ENCODE peak calls at places on chromosomes 3 and 15, in nine cellular contexts. U, C, F, M, W, E, J, O and L are unnamed samples.

GRCh38 chr15:77907824-77908751 is 169.4 kb downstream of the TBC1D2B start:
- DNase-seq in U (no peak), C (no peak), F (peak; percentile 61), M (peak; percentile 63), W (no peak), E (no peak), J (peak; percentile 68), O (no peak), L (peak; percentile 57)

GRCh38 chr15:57559875-57560274 is 31.8 kb upstream of the MYZAP start:
- DNase-seq in U (no peak), C (peak; percentile 68), F (peak; percentile 86), M (peak; percentile 85), W (no peak), E (peak; percentile 82), J (peak; percentile 25), O (no peak), L (no peak)

GRCh38 chr15:51629612-51630011 is 7.0 kb upstream of the DMXL2 start:
- DNase-seq in U (no peak), C (no peak), F (no peak), M (no peak), W (no peak), E (no peak), J (peak; percentile 24), O (no peak), L (no peak)

GRCh38 chr3:37024820-37025405 is 31.6 kb downstream of the MLH1 start:
- DNase-seq in U (no peak), C (no peak), F (no peak), M (no peak), W (no peak), E (no peak), J (no peak), O (no peak), L (no peak)

GRCh38 chr15:63668601-63669000 is 71.4 kb downstream of the FBXL22 start:
- DNase-seq in U (no peak), C (no peak), F (no peak), M (no peak), W (no peak), E (no peak), J (peak; percentile 4), O (no peak), L (no peak)

GRCh38 chr3:52471371-52472238 is 16.2 kb downstream of the NISCH start:
- DNase-seq in U (peak; percentile 41), C (peak; percentile 82), F (peak; percentile 69), M (peak; percentile 73), W (no peak), E (no peak), J (no peak), O (no peak), L (no peak)

GRCh38 chr3:14482271-14482721 is 57.8 kb downstream of the GRIP2 start:
- DNase-seq in U (no peak), C (peak; percentile 72), F (no peak), M (no peak), W (peak; percentile 73), E (no peak), J (no peak), O (no peak), L (no peak)

GRCh38 chr3:132161608-132162007 is 126.8 kb upstream of the CPNE4 start:
- DNase-seq in U (no peak), C (no peak), F (no peak), M (no peak), W (no peak), E (no peak), J (no peak), O (no peak), L (no peak)

GRCh38 chr3:156174229-156174847 is 54.0 kb downstream of the KCNAB1 start:
- DNase-seq in U (no peak), C (no peak), F (peak; percentile 34), M (no peak), W (peak; percentile 22), E (no peak), J (peak; percentile 39), O (no peak), L (no peak)

GRCh38 chr3:62493116-62493801 is 119.9 kb upstream of the FEZF2 start:
- DNase-seq in U (no peak), C (no peak), F (no peak), M (no peak), W (no peak), E (no peak), J (peak; percentile 3), O (no peak), L (no peak)

GRCh38 chr3:141291610-141292345 is 60.2 kb downstream of the PXYLP1 start:
- DNase-seq in U (no peak), C (no peak), F (no peak), M (no peak), W (no peak), E (no peak), J (no peak), O (no peak), L (no peak)

GRCh38 chr15:88759872-88760271 is 43.4 kb upstream of the ACAN start:
- DNase-seq in U (no peak), C (no peak), F (no peak), M (no peak), W (no peak), E (no peak), J (no peak), O (no peak), L (no peak)

GRCh38 chr15:98778960-98779359 is 130.6 kb downstream of the IGF1R start:
- DNase-seq in U (no peak), C (no peak), F (no peak), M (no peak), W (no peak), E (no peak), J (no peak), O (no peak), L (no peak)

GRCh38 chr3:24525557-24525956 is 30.9 kb upstream of the THRB start:
- DNase-seq in U (no peak), C (no peak), F (no peak), M (no peak), W (no peak), E (no peak), J (no peak), O (no peak), L (no peak)

GRCh38 chr3:157159037-157159761 is 748 bp downstream of the CCNL1 start:
- DNase-seq in U (no peak), C (peak; percentile 76), F (peak; percentile 85), M (peak; percentile 72), W (no peak), E (peak; percentile 87), J (peak; percentile 48), O (peak; percentile 62), L (peak; percentile 82)

GRCh38 chr3:127651516-127652172 is 21.1 kb upstream of the ABTB1 start:
- DNase-seq in U (no peak), C (no peak), F (no peak), M (no peak), W (no peak), E (peak; percentile 44), J (no peak), O (no peak), L (no peak)

GRCh38 chr15:92693922-92694331 is 38.4 kb upstream of the FAM174B start:
- DNase-seq in U (no peak), C (no peak), F (peak; percentile 43), M (no peak), W (no peak), E (no peak), J (peak; percentile 18), O (no peak), L (no peak)

GRCh38 chr15:39145854-39146253 is 435.0 kb upstream of the THBS1 start:
- DNase-seq in U (no peak), C (no peak), F (no peak), M (no peak), W (no peak), E (no peak), J (peak; percentile 61), O (no peak), L (no peak)

GRCh38 chr3:172506094-172506493 is 17.1 kb downstream of the TNFSF10 start:
- DNase-seq in U (no peak), C (no peak), F (no peak), M (no peak), W (no peak), E (no peak), J (no peak), O (no peak), L (no peak)

GRCh38 chr3:132642539-132642847 is 17.1 kb downstream of the ACAD11 start:
- DNase-seq in U (no peak), C (no peak), F (no peak), M (no peak), W (no peak), E (no peak), J (no peak), O (no peak), L (no peak)

GRCh38 chr3:138593488-138594149 is 441 bp downstream of the CEP70 start:
- DNase-seq in U (no peak), C (no peak), F (no peak), M (no peak), W (no peak), E (no peak), J (no peak), O (no peak), L (no peak)

GRCh38 chr15:94066046-94066445 is 165.3 kb upstream of the MCTP2 start:
- DNase-seq in U (no peak), C (no peak), F (no peak), M (no peak), W (no peak), E (no peak), J (no peak), O (no peak), L (no peak)

GRCh38 chr3:42539871-42540714 is 37.6 kb downstream of the VIPR1 start:
- DNase-seq in U (no peak), C (peak; percentile 49), F (peak; percentile 79), M (peak; percentile 86), W (no peak), E (peak; percentile 78), J (peak; percentile 8), O (peak; percentile 64), L (peak; percentile 61)

GRCh38 chr3:193554790-193555189 is at the start of gene ATP13A4:
- DNase-seq in U (no peak), C (no peak), F (peak; percentile 72), M (peak; percentile 23), W (no peak), E (no peak), J (no peak), O (no peak), L (no peak)

GRCh38 chr3:194556086-194557056 is 69.6 kb upstream of the ATP13A3 start:
- DNase-seq in U (no peak), C (no peak), F (no peak), M (no peak), W (no peak), E (no peak), J (peak; percentile 48), O (no peak), L (no peak)

GRCh38 chr15:78325092-78325843 is 14.9 kb upstream of the CRABP1 start:
- DNase-seq in U (no peak), C (no peak), F (peak; percentile 63), M (no peak), W (no peak), E (no peak), J (peak; percentile 48), O (no peak), L (no peak)

GRCh38 chr3:170081079-170081741 is 43.4 kb downstream of the GPR160 start:
- DNase-seq in U (no peak), C (no peak), F (no peak), M (no peak), W (no peak), E (no peak), J (no peak), O (no peak), L (no peak)

GRCh38 chr3:190339130-190339529 is 16.9 kb upstream of the CLDN1 start:
- DNase-seq in U (no peak), C (no peak), F (no peak), M (no peak), W (peak; percentile 24), E (no peak), J (peak; percentile 66), O (no peak), L (no peak)

GRCh38 chr3:191355406-191355805 is 25.1 kb upstream of the UTS2B start:
- DNase-seq in U (no peak), C (no peak), F (no peak), M (no peak), W (no peak), E (no peak), J (no peak), O (no peak), L (no peak)

GRCh38 chr15:83378921-83379561 is 68.1 kb upstream of the SH3GL3 start:
- DNase-seq in U (no peak), C (no peak), F (no peak), M (no peak), W (no peak), E (no peak), J (no peak), O (no peak), L (no peak)

GRCh38 chr15:80176443-80176842 is 23.6 kb downstream of the FAH start:
- DNase-seq in U (no peak), C (no peak), F (no peak), M (no peak), W (no peak), E (no peak), J (no peak), O (no peak), L (no peak)